ENCODE peak calls at places on chromosomes 16 and 17, in nine cellular contexts. One of them, this sample, is unnamed.

GRCh38 chr17:74424658-74425057 is 7.2 kb upstream of the GPRC5C start:
- DNase-seq in H9: no peak
- DNase-seq in IMR-90: no peak
- DNase-seq in breast epithelium: no peak
- DNase-seq in dorsolateral prefrontal cortex: no peak
- DNase-seq in ascending aorta: no peak
- DNase-seq in mammary epithelial cell: no peak
- DNase-seq in brain microvascular endothelial cell: no peak
- DNase-seq in AG04450: no peak
- DNase-seq in this sample: no peak

GRCh38 chr16:10754941-10755340 is 11.3 kb downstream of the NUBP1 start:
- DNase-seq in brain microvascular endothelial cell: peak
- DNase-seq in IMR-90: peak
- DNase-seq in ascending aorta: no peak
- DNase-seq in H9: no peak
- DNase-seq in dorsolateral prefrontal cortex: no peak
- DNase-seq in AG04450: no peak
- DNase-seq in breast epithelium: no peak
- DNase-seq in mammary epithelial cell: peak
- DNase-seq in this sample: peak

GRCh38 chr17:37261286-37261685 is 114.5 kb upstream of the C17orf78 start:
- DNase-seq in breast epithelium: no peak
- DNase-seq in dorsolateral prefrontal cortex: no peak
- DNase-seq in IMR-90: peak
- DNase-seq in brain microvascular endothelial cell: peak
- DNase-seq in mammary epithelial cell: peak
- DNase-seq in H9: no peak
- DNase-seq in AG04450: no peak
- DNase-seq in ascending aorta: no peak
- DNase-seq in this sample: no peak

GRCh38 chr17:4998666-4999428 is 1.1 kb downstream of the KIF1C start:
- DNase-seq in brain microvascular endothelial cell: no peak
- DNase-seq in mammary epithelial cell: no peak
- DNase-seq in breast epithelium: no peak
- DNase-seq in dorsolateral prefrontal cortex: no peak
- DNase-seq in H9: no peak
- DNase-seq in ascending aorta: no peak
- DNase-seq in AG04450: no peak
- DNase-seq in IMR-90: no peak
- DNase-seq in this sample: peak

GRCh38 chr16:87490091-87490798 is 2.6 kb downstream of the ZCCHC14 start:
- DNase-seq in IMR-90: no peak
- DNase-seq in H9: no peak
- DNase-seq in brain microvascular endothelial cell: no peak
- DNase-seq in AG04450: no peak
- DNase-seq in mammary epithelial cell: no peak
- DNase-seq in dorsolateral prefrontal cortex: no peak
- DNase-seq in ascending aorta: no peak
- DNase-seq in breast epithelium: no peak
- DNase-seq in this sample: no peak

GRCh38 chr17:32487460-32488176 is 825 bp downstream of the CDK5R1 start:
- DNase-seq in AG04450: no peak
- DNase-seq in breast epithelium: no peak
- DNase-seq in H9: no peak
- DNase-seq in ascending aorta: no peak
- DNase-seq in mammary epithelial cell: no peak
- DNase-seq in brain microvascular endothelial cell: no peak
- DNase-seq in IMR-90: no peak
- DNase-seq in dorsolateral prefrontal cortex: no peak
- DNase-seq in this sample: no peak

GRCh38 chr17:35433075-35433894 is 985 bp upstream of the SLFN12 start:
- DNase-seq in brain microvascular endothelial cell: peak
- DNase-seq in ascending aorta: peak
- DNase-seq in AG04450: peak
- DNase-seq in mammary epithelial cell: peak
- DNase-seq in H9: peak
- DNase-seq in breast epithelium: peak
- DNase-seq in dorsolateral prefrontal cortex: no peak
- DNase-seq in IMR-90: peak
- DNase-seq in this sample: peak

GRCh38 chr17:21397341-21398050 is 21.3 kb downstream of the KCNJ12 start:
- DNase-seq in IMR-90: peak
- DNase-seq in H9: no peak
- DNase-seq in ascending aorta: no peak
- DNase-seq in AG04450: peak
- DNase-seq in breast epithelium: no peak
- DNase-seq in dorsolateral prefrontal cortex: no peak
- DNase-seq in mammary epithelial cell: no peak
- DNase-seq in brain microvascular endothelial cell: peak
- DNase-seq in this sample: no peak

GRCh38 chr16:24098896-24099295 is 157.2 kb upstream of the CACNG3 start:
- DNase-seq in H9: no peak
- DNase-seq in dorsolateral prefrontal cortex: no peak
- DNase-seq in breast epithelium: no peak
- DNase-seq in brain microvascular endothelial cell: no peak
- DNase-seq in AG04450: no peak
- DNase-seq in ascending aorta: no peak
- DNase-seq in IMR-90: no peak
- DNase-seq in mammary epithelial cell: no peak
- DNase-seq in this sample: no peak

GRCh38 chr17:34663714-34664113 is 84.3 kb downstream of the TMEM132E start:
- DNase-seq in breast epithelium: no peak
- DNase-seq in mammary epithelial cell: no peak
- DNase-seq in H9: no peak
- DNase-seq in brain microvascular endothelial cell: no peak
- DNase-seq in IMR-90: no peak
- DNase-seq in dorsolateral prefrontal cortex: no peak
- DNase-seq in AG04450: no peak
- DNase-seq in ascending aorta: no peak
- DNase-seq in this sample: no peak

GRCh38 chr17:65559802-65560627 is 1.4 kb downstream of the AXIN2 start:
- DNase-seq in H9: peak
- DNase-seq in ascending aorta: no peak
- DNase-seq in AG04450: no peak
- DNase-seq in mammary epithelial cell: no peak
- DNase-seq in breast epithelium: no peak
- DNase-seq in IMR-90: no peak
- DNase-seq in dorsolateral prefrontal cortex: peak
- DNase-seq in brain microvascular endothelial cell: no peak
- DNase-seq in this sample: no peak

GRCh38 chr17:55549140-55549539 is 37.9 kb upstream of the SMIM36 start:
- DNase-seq in H9: no peak
- DNase-seq in IMR-90: no peak
- DNase-seq in mammary epithelial cell: no peak
- DNase-seq in ascending aorta: no peak
- DNase-seq in dorsolateral prefrontal cortex: no peak
- DNase-seq in breast epithelium: no peak
- DNase-seq in brain microvascular endothelial cell: peak
- DNase-seq in AG04450: no peak
- DNase-seq in this sample: no peak

GRCh38 chr17:11744696-11745095 is 146.4 kb downstream of the DNAH9 start:
- DNase-seq in ascending aorta: no peak
- DNase-seq in mammary epithelial cell: no peak
- DNase-seq in IMR-90: no peak
- DNase-seq in brain microvascular endothelial cell: no peak
- DNase-seq in H9: no peak
- DNase-seq in breast epithelium: no peak
- DNase-seq in dorsolateral prefrontal cortex: no peak
- DNase-seq in AG04450: no peak
- DNase-seq in this sample: no peak

GRCh38 chr17:11747441-11747840 is 149.2 kb downstream of the DNAH9 start:
- DNase-seq in mammary epithelial cell: no peak
- DNase-seq in ascending aorta: no peak
- DNase-seq in AG04450: no peak
- DNase-seq in H9: no peak
- DNase-seq in brain microvascular endothelial cell: no peak
- DNase-seq in breast epithelium: no peak
- DNase-seq in dorsolateral prefrontal cortex: no peak
- DNase-seq in IMR-90: no peak
- DNase-seq in this sample: no peak

GRCh38 chr17:11738151-11738550 is 139.9 kb downstream of the DNAH9 start:
- DNase-seq in H9: no peak
- DNase-seq in IMR-90: no peak
- DNase-seq in breast epithelium: no peak
- DNase-seq in AG04450: no peak
- DNase-seq in ascending aorta: no peak
- DNase-seq in brain microvascular endothelial cell: no peak
- DNase-seq in mammary epithelial cell: no peak
- DNase-seq in dorsolateral prefrontal cortex: no peak
- DNase-seq in this sample: no peak

GRCh38 chr17:11739848-11740247 is 141.6 kb downstream of the DNAH9 start:
- DNase-seq in dorsolateral prefrontal cortex: no peak
- DNase-seq in breast epithelium: no peak
- DNase-seq in AG04450: no peak
- DNase-seq in mammary epithelial cell: no peak
- DNase-seq in ascending aorta: no peak
- DNase-seq in brain microvascular endothelial cell: no peak
- DNase-seq in IMR-90: no peak
- DNase-seq in H9: no peak
- DNase-seq in this sample: no peak

GRCh38 chr17:11742891-11743290 is 144.6 kb downstream of the DNAH9 start:
- DNase-seq in IMR-90: no peak
- DNase-seq in ascending aorta: no peak
- DNase-seq in AG04450: no peak
- DNase-seq in H9: peak
- DNase-seq in dorsolateral prefrontal cortex: no peak
- DNase-seq in breast epithelium: no peak
- DNase-seq in brain microvascular endothelial cell: no peak
- DNase-seq in mammary epithelial cell: no peak
- DNase-seq in this sample: no peak
- TF ChIP-seq CTCF in IMR-90: no peak
- TF ChIP-seq CTCF in ascending aorta: no peak
- TF ChIP-seq CTCF in AG04450: no peak
- TF ChIP-seq CTCF in H9: peak
- TF ChIP-seq CTCF in dorsolateral prefrontal cortex: peak
- TF ChIP-seq CTCF in breast epithelium: no peak
- TF ChIP-seq CTCF in brain microvascular endothelial cell: no peak
- TF ChIP-seq CTCF in mammary epithelial cell: no peak
- TF ChIP-seq CTCF in this sample: no peak

GRCh38 chr17:1232786-1233185 is 37.5 kb upstream of the BHLHA9 start:
- DNase-seq in ascending aorta: no peak
- DNase-seq in dorsolateral prefrontal cortex: no peak
- DNase-seq in AG04450: peak
- DNase-seq in mammary epithelial cell: no peak
- DNase-seq in IMR-90: peak
- DNase-seq in brain microvascular endothelial cell: peak
- DNase-seq in H9: no peak
- DNase-seq in breast epithelium: no peak
- DNase-seq in this sample: no peak

GRCh38 chr17:1229891-1230571 is 40.2 kb upstream of the BHLHA9 start:
- DNase-seq in breast epithelium: no peak
- DNase-seq in mammary epithelial cell: no peak
- DNase-seq in AG04450: no peak
- DNase-seq in brain microvascular endothelial cell: no peak
- DNase-seq in ascending aorta: no peak
- DNase-seq in H9: no peak
- DNase-seq in dorsolateral prefrontal cortex: no peak
- DNase-seq in IMR-90: no peak
- DNase-seq in this sample: no peak

GRCh38 chr17:1234455-1234854 is 35.8 kb upstream of the BHLHA9 start:
- DNase-seq in brain microvascular endothelial cell: no peak
- DNase-seq in dorsolateral prefrontal cortex: no peak
- DNase-seq in ascending aorta: no peak
- DNase-seq in AG04450: no peak
- DNase-seq in breast epithelium: no peak
- DNase-seq in H9: no peak
- DNase-seq in IMR-90: no peak
- DNase-seq in mammary epithelial cell: no peak
- DNase-seq in this sample: no peak

GRCh38 chr17:1231456-1231855 is 38.8 kb upstream of the BHLHA9 start:
- DNase-seq in breast epithelium: no peak
- DNase-seq in mammary epithelial cell: peak
- DNase-seq in H9: no peak
- DNase-seq in dorsolateral prefrontal cortex: no peak
- DNase-seq in ascending aorta: no peak
- DNase-seq in IMR-90: no peak
- DNase-seq in brain microvascular endothelial cell: no peak
- DNase-seq in AG04450: no peak
- DNase-seq in this sample: no peak

DNA sequence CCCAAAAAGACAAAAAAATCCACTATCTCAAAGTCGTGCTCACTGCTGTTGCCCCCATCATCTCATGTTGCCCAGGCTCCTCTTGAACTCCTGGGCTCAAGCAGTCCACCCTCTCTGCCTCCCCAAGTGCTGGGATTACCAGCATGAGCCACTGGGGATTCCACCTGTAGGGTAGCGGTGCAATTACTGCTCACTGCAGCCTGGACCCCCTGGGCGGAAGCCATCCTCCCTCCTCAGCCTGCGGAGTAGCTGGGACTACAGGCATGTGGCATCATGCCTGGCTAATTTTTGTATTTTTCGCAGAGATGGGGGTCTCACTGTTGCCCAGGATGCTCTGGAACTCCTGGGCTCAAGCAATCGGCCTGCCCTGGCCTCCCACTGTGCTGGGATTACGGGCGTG is 37.9 kb upstream of the BHLHA9 start:
- DNase-seq in IMR-90: no peak
- DNase-seq in ascending aorta: no peak
- DNase-seq in breast epithelium: no peak
- DNase-seq in brain microvascular endothelial cell: no peak
- DNase-seq in H9: no peak
- DNase-seq in dorsolateral prefrontal cortex: no peak
- DNase-seq in AG04450: no peak
- DNase-seq in mammary epithelial cell: no peak
- DNase-seq in this sample: no peak
- H3K27ac ChIP-seq in IMR-90: no peak
- H3K27ac ChIP-seq in ascending aorta: no peak
- H3K27ac ChIP-seq in breast epithelium: no peak
- H3K27ac ChIP-seq in brain microvascular endothelial cell: peak
- H3K27ac ChIP-seq in H9: no peak
- H3K27ac ChIP-seq in dorsolateral prefrontal cortex: no peak
- H3K27ac ChIP-seq in AG04450: no peak
- H3K27ac ChIP-seq in mammary epithelial cell: no peak
- H3K27ac ChIP-seq in this sample: no peak

DNA sequence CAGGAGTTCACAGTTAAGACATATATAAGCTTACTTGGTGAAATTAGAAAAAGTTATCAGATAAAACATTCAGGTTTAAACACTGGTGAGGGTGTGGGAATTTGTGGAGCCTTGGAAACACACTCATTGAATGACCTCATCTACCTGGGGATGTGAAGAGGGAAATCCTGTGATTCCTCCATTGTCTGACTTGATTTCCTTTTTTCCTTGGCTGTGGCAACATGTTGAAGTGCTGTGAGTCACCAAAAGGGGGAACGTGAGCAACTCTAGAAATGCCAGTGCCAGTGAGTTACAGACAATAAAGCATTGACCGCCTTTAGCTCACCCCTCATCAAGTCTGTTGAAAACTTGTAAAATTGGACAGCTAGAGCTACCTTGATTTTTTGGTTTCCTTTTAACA is 1.8 kb downstream of the HMOX2 start:
- DNase-seq in breast epithelium: no peak
- DNase-seq in brain microvascular endothelial cell: no peak
- DNase-seq in AG04450: no peak
- DNase-seq in H9: no peak
- DNase-seq in IMR-90: peak
- DNase-seq in dorsolateral prefrontal cortex: no peak
- DNase-seq in mammary epithelial cell: peak
- DNase-seq in ascending aorta: no peak
- DNase-seq in this sample: peak
- TF ChIP-seq CTCF in breast epithelium: no peak
- TF ChIP-seq CTCF in brain microvascular endothelial cell: peak
- TF ChIP-seq CTCF in AG04450: peak
- TF ChIP-seq CTCF in H9: peak
- TF ChIP-seq CTCF in IMR-90: peak
- TF ChIP-seq CTCF in dorsolateral prefrontal cortex: no peak
- TF ChIP-seq CTCF in mammary epithelial cell: peak
- TF ChIP-seq CTCF in ascending aorta: no peak
- TF ChIP-seq CTCF in this sample: no peak

GRCh38 chr17:57109393-57110151 is 24.5 kb downstream of the AKAP1 start:
- DNase-seq in H9: peak
- DNase-seq in mammary epithelial cell: no peak
- DNase-seq in AG04450: no peak
- DNase-seq in ascending aorta: no peak
- DNase-seq in dorsolateral prefrontal cortex: no peak
- DNase-seq in brain microvascular endothelial cell: no peak
- DNase-seq in breast epithelium: no peak
- DNase-seq in IMR-90: peak
- DNase-seq in this sample: no peak
- H3K27ac ChIP-seq in H9: no peak
- H3K27ac ChIP-seq in mammary epithelial cell: peak
- H3K27ac ChIP-seq in AG04450: no peak
- H3K27ac ChIP-seq in ascending aorta: peak
- H3K27ac ChIP-seq in dorsolateral prefrontal cortex: no peak
- H3K27ac ChIP-seq in brain microvascular endothelial cell: no peak
- H3K27ac ChIP-seq in breast epithelium: peak
- H3K27ac ChIP-seq in IMR-90: no peak
- H3K27ac ChIP-seq in this sample: peak